ENCODE peak calls at places on chromosomes 16 and 17, in seven cellular contexts. B is mesothelial cell of epicardium, K is AG09309, S is lower leg skin, I is HCT116, N is bronchial epithelial cell, A is AG10803. M is an unnamed sample.

GRCh38 chr16:89473791-89474414 is 16.5 kb downstream of the ANKRD11 start:
- DNase-seq in B (no peak), K (no peak), S (no peak), I (no peak), N (peak; percentile 82), A (peak; percentile 65), M (no peak)

GRCh38 chr17:8019665-8020064 is 17.2 kb downstream of the GUCY2D start:
- DNase-seq in B (no peak), K (no peak), S (peak; percentile 85), I (no peak), N (peak; percentile 91), A (no peak), M (no peak)

GRCh38 chr17:17810374-17811248 is 26.2 kb downstream of the SREBF1 start:
- DNase-seq in B (no peak), K (no peak), S (no peak), I (no peak), N (no peak), A (no peak), M (peak; percentile 75)

GRCh38 chr17:76497979-76498885 is 3.0 kb downstream of the RHBDF2 start:
- DNase-seq in B (peak; percentile 43), K (peak; percentile 35), S (peak; percentile 92), I (no peak), N (peak; percentile 83), A (peak; percentile 83), M (peak; percentile 65)

GRCh38 chr16:12067714-12068401 is 91.3 kb downstream of the SNX29 start:
- DNase-seq in B (no peak), K (peak; percentile 62), S (no peak), I (peak; percentile 65), N (peak; percentile 72), A (peak; percentile 81), M (peak; percentile 84)

GRCh38 chr17:79192503-79193500 is 118.2 kb downstream of the ENGASE start:
- DNase-seq in B (peak; percentile 69), K (no peak), S (no peak), I (no peak), N (peak; percentile 5), A (peak; percentile 7), M (peak; percentile 90)

GRCh38 chr17:9444687-9445086 is 130.9 kb downstream of the STX8 start:
- DNase-seq in B (no peak), K (no peak), S (no peak), I (no peak), N (no peak), A (peak; percentile 28), M (no peak)

GRCh38 chr17:15945493-15946209 is 721 bp downstream of the ADORA2B start:
- DNase-seq in B (no peak), K (no peak), S (no peak), I (no peak), N (no peak), A (no peak), M (peak; percentile 36)

GRCh38 chr17:65191805-65192740 is 54.9 kb downstream of the RGS9 start:
- DNase-seq in B (no peak), K (no peak), S (no peak), I (peak; percentile 18), N (peak; percentile 80), A (peak; percentile 67), M (no peak)

GRCh38 chr17:76270127-76270592 is 5.0 kb downstream of the UBALD2 start:
- DNase-seq in B (no peak), K (no peak), S (peak; percentile 87), I (no peak), N (no peak), A (no peak), M (no peak)

GRCh38 chr17:39950871-39951348 is 11.9 kb upstream of the GSDMA start:
- DNase-seq in B (no peak), K (no peak), S (no peak), I (no peak), N (no peak), A (no peak), M (no peak)

GRCh38 chr16:14502932-14503741 is 126.9 kb downstream of the PARN start:
- DNase-seq in B (no peak), K (no peak), S (no peak), I (no peak), N (peak; percentile 98), A (peak; percentile 40), M (no peak)

GRCh38 chr16:50593410-50594139 is 45.4 kb downstream of the NKD1 start:
- DNase-seq in B (no peak), K (no peak), S (no peak), I (no peak), N (no peak), A (no peak), M (peak; percentile 87)

GRCh38 chr17:64282753-64283080 is 19.7 kb upstream of the TEX2 start:
- DNase-seq in B (no peak), K (no peak), S (no peak), I (no peak), N (no peak), A (no peak), M (no peak)

GRCh38 chr16:13056607-13057006 is 155.2 kb downstream of the SHISA9 start:
- DNase-seq in B (no peak), K (no peak), S (no peak), I (no peak), N (no peak), A (no peak), M (no peak)

GRCh38 chr17:78514521-78514920 is 62.7 kb downstream of the DNAH17 start:
- DNase-seq in B (no peak), K (no peak), S (no peak), I (no peak), N (no peak), A (no peak), M (no peak)

GRCh38 chr17:42340691-42341127 is 47.5 kb downstream of the STAT3 start:
- DNase-seq in B (no peak), K (no peak), S (no peak), I (no peak), N (no peak), A (no peak), M (no peak)

GRCh38 chr17:46264456-46265198 is 30.3 kb upstream of the LRRC37A start:
- DNase-seq in B (no peak), K (peak; percentile 71), S (no peak), I (no peak), N (peak; percentile 91), A (peak; percentile 95), M (peak; percentile 65)

GRCh38 chr16:1828645-1829410 is 1.8 kb downstream of the FAHD1 start:
- DNase-seq in B (no peak), K (no peak), S (no peak), I (no peak), N (no peak), A (no peak), M (no peak)

GRCh38 chr17:83028851-83029250 is 50.6 kb upstream of the METRNL start:
- DNase-seq in B (no peak), K (no peak), S (peak; percentile 53), I (no peak), N (no peak), A (no peak), M (no peak)

GRCh38 chr16:81705261-81705660 is 73.8 kb upstream of the PLCG2 start:
- DNase-seq in B (no peak), K (no peak), S (no peak), I (no peak), N (no peak), A (no peak), M (no peak)

GRCh38 chr16:89697616-89698331 is 3.7 kb downstream of the SPATA2L start:
- DNase-seq in B (no peak), K (no peak), S (no peak), I (no peak), N (no peak), A (no peak), M (no peak)

GRCh38 chr17:45276031-45276430 is 14.1 kb upstream of the SPATA32 start:
- DNase-seq in B (no peak), K (no peak), S (no peak), I (no peak), N (no peak), A (peak; percentile 33), M (no peak)

DNA sequence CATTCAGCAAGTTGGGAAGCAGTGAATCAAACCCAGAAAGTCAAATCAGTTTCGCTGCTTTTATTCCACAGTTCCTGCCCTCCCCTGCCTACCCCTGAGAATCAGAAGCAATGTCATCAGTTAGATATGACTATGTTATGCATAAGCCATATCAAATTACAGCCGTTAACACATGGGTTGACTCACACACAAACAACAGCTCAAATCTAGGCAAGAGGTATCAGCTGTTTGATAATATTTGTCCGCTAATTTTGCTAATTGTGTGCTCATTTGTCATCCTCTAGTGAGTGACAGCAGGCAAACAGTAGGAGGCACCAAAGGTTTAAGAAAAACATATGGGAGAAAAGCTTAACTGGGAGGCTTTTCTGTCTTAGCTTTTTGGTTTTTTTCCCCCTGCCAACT is 327.4 kb upstream of the CCL2 start:
- DNase-seq in B (no peak), K (no peak), S (no peak), I (no peak), N (peak; percentile 74), A (no peak), M (peak; percentile 24)
- TF ChIP-seq CTCF in B (no peak), K (no peak), S (no peak), I (no peak), N (no peak), A (no peak), M (peak; percentile 59)

DNA sequence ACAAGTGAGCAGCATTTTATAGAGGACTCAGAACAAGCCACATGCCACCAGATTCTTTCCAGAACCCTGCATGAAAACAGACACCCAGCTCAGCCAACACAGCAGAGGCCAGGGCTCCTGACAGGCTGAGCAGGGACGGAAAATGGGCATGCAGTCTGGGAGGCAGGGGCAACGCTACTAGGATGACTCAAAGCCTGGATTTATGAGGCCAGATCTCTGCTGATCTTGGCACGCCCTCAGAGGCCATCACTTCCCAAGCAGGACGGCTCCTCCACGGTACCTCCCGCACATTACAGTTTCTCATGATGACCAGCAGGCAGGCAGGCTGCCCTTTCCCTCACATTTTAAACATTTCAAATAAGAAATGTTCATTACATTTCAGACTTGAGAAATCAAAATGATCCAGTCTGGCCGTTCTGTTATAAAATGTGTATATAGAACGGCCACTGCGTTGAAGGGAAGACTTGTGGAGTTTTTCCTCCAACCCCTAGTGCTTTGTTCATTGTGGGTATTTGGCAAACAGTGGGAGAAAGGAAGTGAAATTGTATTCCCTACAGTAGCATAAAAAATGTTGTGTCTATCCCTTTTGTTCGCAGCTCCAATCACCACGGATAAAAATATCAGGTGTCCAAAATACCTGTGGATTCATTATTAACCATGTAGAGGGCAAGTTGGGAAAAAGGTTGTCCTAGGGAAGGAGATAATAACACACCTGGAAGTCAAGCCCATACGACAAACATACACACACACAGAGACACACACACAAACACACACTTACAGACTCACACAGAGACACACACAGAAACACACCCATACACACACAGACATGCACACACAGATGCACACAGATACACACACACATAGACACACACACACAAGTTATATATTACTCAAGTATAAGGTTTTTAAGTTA is 64.8 kb upstream of the ADAMTS18 start:
- DNase-seq in B (no peak), K (peak; percentile 11), S (no peak), I (no peak), N (no peak), A (peak; percentile 56), M (no peak)
- TF ChIP-seq CTCF in B (no peak), K (no peak), S (no peak), I (no peak), N (no peak), A (no peak), M (no peak)

GRCh38 chr17:12070561-12070960 is 49.9 kb downstream of the MAP2K4 start:
- DNase-seq in B (no peak), K (peak; percentile 45), S (no peak), I (no peak), N (peak; percentile 19), A (peak; percentile 73), M (no peak)
- TF ChIP-seq CTCF in B (no peak), K (no peak), S (no peak), I (no peak), N (no peak), A (no peak), M (no peak)

GRCh38 chr16:4511441-4512082 is 27.0 kb downstream of the CDIP1 start:
- DNase-seq in B (no peak), K (no peak), S (no peak), I (no peak), N (peak; percentile 51), A (peak; percentile 27), M (peak; percentile 89)
- TF ChIP-seq CTCF in B (peak; percentile 51), K (peak; percentile 55), S (no peak), I (peak; percentile 59), N (peak; percentile 72), A (peak; percentile 59), M (peak; percentile 69)

M was measured in GM23338.